ENCODE peak calls at places on chromosomes 1 and 21, in six cellular contexts. G is HCT116, V is spleen, O is tibial nerve, D is Caco-2, M is tibial artery. U is an unnamed sample. For H3K36me3, the result is how much of the 10 kb centered on the place peaks cover.

GRCh38 chr1:194150242-194150641 is 963.8 kb upstream of the B3GALT2 start:
- DNase-seq in G (no peak), V (no peak), O (no peak), D (no peak), M (no peak), U (no peak)

GRCh38 chr1:240352769-240353168 is 259.2 kb downstream of the GREM2 start:
- DNase-seq in G (no peak), V (no peak), O (no peak), D (no peak), M (no peak), U (no peak)

GRCh38 chr1:175192630-175193338 is at the start of gene KIAA0040:
- DNase-seq in G (peak), V (peak), O (peak), D (peak), M (peak), U (no peak)

GRCh38 chr1:6491480-6491962 is at the start of gene PLEKHG5:
- DNase-seq in G (peak), V (no peak), O (no peak), D (no peak), M (no peak), U (no peak)

GRCh38 chr21:27831821-27832569 is 865.1 kb upstream of the ADAMTS5 start:
- DNase-seq in G (no peak), V (no peak), O (no peak), D (no peak), M (no peak), U (no peak)

GRCh38 chr1:234123867-234124266 is 219.4 kb downstream of the SLC35F3 start:
- DNase-seq in G (no peak), V (no peak), O (no peak), D (no peak), M (no peak), U (no peak)

GRCh38 chr1:208078752-208079151 is 165.4 kb downstream of the PLXNA2 start:
- DNase-seq in G (no peak), V (no peak), O (no peak), D (no peak), M (no peak), U (no peak)

GRCh38 chr21:34579411-34579810 is 35.5 kb downstream of the RCAN1 start:
- DNase-seq in G (no peak), V (no peak), O (no peak), D (no peak), M (no peak), U (no peak)

GRCh38 chr1:212916395-212917133 is 33.8 kb upstream of the VASH2 start:
- DNase-seq in G (no peak), V (peak), O (no peak), D (no peak), M (no peak), U (peak)

GRCh38 chr1:150548632-150549495 is at the start of gene ADAMTSL4:
- DNase-seq in G (no peak), V (peak), O (no peak), D (peak), M (peak), U (no peak)

GRCh38 chr1:228378453-228379164 is 28.0 kb downstream of the TRIM11 start:
- DNase-seq in G (peak), V (peak), O (peak), D (peak), M (peak), U (peak)

GRCh38 chr1:84693774-84694173 is 3.5 kb upstream of the SSX2IP start:
- DNase-seq in G (no peak), V (no peak), O (no peak), D (no peak), M (no peak), U (no peak)

GRCh38 chr1:54710841-54711240 is 4.8 kb upstream of the TTC4 start:
- DNase-seq in G (no peak), V (no peak), O (no peak), D (no peak), M (no peak), U (no peak)

GRCh38 chr1:228353601-228354371 is 52.8 kb downstream of the TRIM11 start:
- DNase-seq in G (no peak), V (peak), O (no peak), D (no peak), M (no peak), U (no peak)

GRCh38 chr1:226870323-226871046 is at the start of gene PSEN2:
- DNase-seq in G (peak), V (peak), O (peak), D (peak), M (peak), U (no peak)

GRCh38 chr1:242966892-242967291 is 288.2 kb downstream of the CEP170 start:
- DNase-seq in G (no peak), V (no peak), O (no peak), D (no peak), M (no peak), U (no peak)
- H3K36me3 ChIP-seq in G (under half), V (under half), O (under half), D (under half), M (under half), U (under half)

GRCh38 chr1:78651247-78651646 is 1.6 kb downstream of the IFI44 start:
- DNase-seq in G (no peak), V (peak), O (no peak), D (no peak), M (no peak), U (no peak)
- H3K4me3 ChIP-seq in G (no peak), V (peak), O (peak), D (no peak), M (peak), U (no peak)

DNA sequence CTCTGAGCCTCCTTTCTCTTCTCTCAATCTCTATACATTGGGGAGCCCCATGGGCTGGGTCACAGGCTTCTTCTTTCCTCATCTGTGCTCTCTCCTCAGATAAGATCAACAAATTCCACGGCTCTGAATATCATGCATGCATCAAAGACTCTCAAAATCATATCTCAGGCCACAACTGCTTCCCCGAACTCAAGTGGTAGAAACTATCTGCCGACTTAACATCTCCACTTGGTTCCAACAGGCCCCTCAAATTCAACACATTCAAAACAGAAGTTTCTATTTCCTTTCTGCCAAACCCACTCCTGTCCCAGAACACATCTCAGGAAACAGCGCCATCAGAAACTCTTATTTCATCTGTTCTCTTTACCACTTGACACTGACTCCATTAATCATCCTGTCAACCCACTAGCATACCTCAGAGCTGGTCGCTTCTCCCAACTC is 16.7 kb downstream of the DDX59 start:
- DNase-seq in G (no peak), V (no peak), O (no peak), D (no peak), M (no peak), U (no peak)
- H3K36me3 ChIP-seq in G (under half), V (half or more), O (half or more), D (under half), M (under half), U (under half)

GRCh38 chr1:47442844-47443529 is 5.1 kb downstream of the FOXD2 start:
- DNase-seq in G (no peak), V (no peak), O (no peak), D (no peak), M (no peak), U (no peak)

GRCh38 chr1:47440849-47441170 is 3.0 kb downstream of the FOXD2 start:
- DNase-seq in G (no peak), V (peak), O (no peak), D (no peak), M (no peak), U (no peak)

GRCh38 chr1:47441450-47442106 is 3.7 kb downstream of the FOXD2 start:
- DNase-seq in G (no peak), V (peak), O (no peak), D (no peak), M (no peak), U (no peak)

GRCh38 chr1:47443530-47444316 is 5.9 kb downstream of the FOXD2 start:
- DNase-seq in G (no peak), V (no peak), O (no peak), D (no peak), M (no peak), U (no peak)

DNA sequence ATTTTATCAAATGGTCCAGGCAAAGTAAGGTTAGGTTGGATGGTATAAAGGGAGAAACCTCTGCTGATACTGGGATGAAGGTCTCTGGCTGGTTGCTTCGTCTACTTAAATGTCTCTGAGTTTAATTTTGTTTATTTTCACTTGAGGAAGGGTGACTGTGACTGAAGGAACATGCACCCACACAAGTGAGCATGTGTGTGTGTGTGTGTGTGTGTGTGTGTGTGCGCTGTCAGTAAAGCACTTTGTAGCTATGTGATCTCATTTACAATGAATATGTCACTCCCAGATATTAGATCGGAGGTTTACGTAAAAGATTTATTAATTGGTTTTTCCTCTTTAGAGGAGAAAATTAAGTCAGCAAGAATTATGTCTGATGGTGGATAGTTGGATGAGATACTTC is 4.4 kb downstream of the FOXD2 start:
- DNase-seq in G (no peak), V (no peak), O (no peak), D (no peak), M (no peak), U (no peak)
- H3K4me3 ChIP-seq in G (no peak), V (no peak), O (peak), D (no peak), M (no peak), U (no peak)

GRCh38 chr1:113976609-113977278 is 2.5 kb upstream of the OLFML3 start:
- DNase-seq in G (peak), V (no peak), O (no peak), D (no peak), M (peak), U (no peak)

GRCh38 chr1:113975211-113975895 is 3.9 kb upstream of the OLFML3 start:
- DNase-seq in G (no peak), V (no peak), O (no peak), D (no peak), M (no peak), U (no peak)

DNA sequence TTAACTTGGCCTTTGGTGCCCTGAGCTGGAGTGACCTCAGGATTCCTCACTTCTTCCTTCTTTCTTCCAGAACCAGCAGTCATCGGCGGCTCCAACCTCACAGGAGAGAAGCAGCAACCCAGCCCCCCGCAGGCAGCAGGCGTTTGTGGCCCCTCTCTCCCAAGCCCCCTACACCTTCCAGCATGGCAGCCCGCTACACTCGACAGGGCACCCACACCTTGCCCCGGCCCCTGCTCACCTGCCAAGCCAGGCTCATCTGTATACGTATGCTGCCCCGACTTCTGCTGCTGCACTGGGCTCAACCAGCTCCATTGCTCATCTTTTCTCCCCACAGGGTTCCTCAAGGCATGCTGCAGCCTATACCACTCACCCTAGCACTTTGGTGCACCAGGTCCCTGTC is 6.3 kb upstream of the OLFML3 start:
- DNase-seq in G (no peak), V (no peak), O (no peak), D (no peak), M (no peak), U (no peak)
- H3K36me3 ChIP-seq in G (under half), V (half or more), O (half or more), D (under half), M (half or more), U (under half)

GRCh38 chr1:221794925-221795324 is 53.0 kb upstream of the DUSP10 start:
- DNase-seq in G (no peak), V (no peak), O (no peak), D (no peak), M (no peak), U (no peak)

GRCh38 chr1:221795400-221795799 is 53.5 kb upstream of the DUSP10 start:
- DNase-seq in G (no peak), V (no peak), O (no peak), D (no peak), M (no peak), U (no peak)

GRCh38 chr1:221791846-221792245 is 50.0 kb upstream of the DUSP10 start:
- DNase-seq in G (no peak), V (no peak), O (no peak), D (no peak), M (no peak), U (no peak)

GRCh38 chr1:221793439-221794078 is 51.7 kb upstream of the DUSP10 start:
- DNase-seq in G (no peak), V (no peak), O (no peak), D (no peak), M (no peak), U (no peak)

GRCh38 chr1:221794079-221794670 is 52.3 kb upstream of the DUSP10 start:
- DNase-seq in G (no peak), V (no peak), O (no peak), D (no peak), M (no peak), U (no peak)
- H3K4me3 ChIP-seq in G (no peak), V (no peak), O (no peak), D (no peak), M (no peak), U (no peak)

GRCh38 chr1:235239821-235240220 is 78.8 kb upstream of the RBM34 start:
- DNase-seq in G (no peak), V (no peak), O (no peak), D (no peak), M (no peak), U (no peak)

GRCh38 chr1:235236128-235236527 is 75.1 kb upstream of the RBM34 start:
- DNase-seq in G (no peak), V (no peak), O (no peak), D (no peak), M (no peak), U (no peak)

DNA sequence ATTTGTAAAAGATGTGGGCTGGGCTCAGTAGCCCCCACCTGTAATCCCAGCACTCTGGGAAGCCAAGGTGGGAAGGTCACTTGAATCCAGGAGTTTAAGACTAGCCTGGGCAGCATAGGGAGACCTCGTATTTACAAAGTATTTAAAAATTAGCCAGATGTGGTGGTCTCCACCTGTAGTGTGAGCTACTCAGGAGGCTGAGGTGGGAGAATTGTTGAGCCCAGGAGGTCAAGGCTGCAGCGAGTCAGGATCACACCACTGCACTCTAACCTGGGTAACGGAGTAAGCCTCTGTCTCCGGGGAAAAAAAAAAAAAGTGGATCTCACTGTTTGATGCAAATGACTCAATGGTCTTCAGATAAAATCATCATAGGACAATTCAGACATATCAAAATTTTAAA is 77.5 kb upstream of the RBM34 start:
- DNase-seq in G (no peak), V (no peak), O (no peak), D (no peak), M (no peak), U (no peak)
- H3K36me3 ChIP-seq in G (under half), V (under half), O (under half), D (under half), M (under half), U (under half)

DNA sequence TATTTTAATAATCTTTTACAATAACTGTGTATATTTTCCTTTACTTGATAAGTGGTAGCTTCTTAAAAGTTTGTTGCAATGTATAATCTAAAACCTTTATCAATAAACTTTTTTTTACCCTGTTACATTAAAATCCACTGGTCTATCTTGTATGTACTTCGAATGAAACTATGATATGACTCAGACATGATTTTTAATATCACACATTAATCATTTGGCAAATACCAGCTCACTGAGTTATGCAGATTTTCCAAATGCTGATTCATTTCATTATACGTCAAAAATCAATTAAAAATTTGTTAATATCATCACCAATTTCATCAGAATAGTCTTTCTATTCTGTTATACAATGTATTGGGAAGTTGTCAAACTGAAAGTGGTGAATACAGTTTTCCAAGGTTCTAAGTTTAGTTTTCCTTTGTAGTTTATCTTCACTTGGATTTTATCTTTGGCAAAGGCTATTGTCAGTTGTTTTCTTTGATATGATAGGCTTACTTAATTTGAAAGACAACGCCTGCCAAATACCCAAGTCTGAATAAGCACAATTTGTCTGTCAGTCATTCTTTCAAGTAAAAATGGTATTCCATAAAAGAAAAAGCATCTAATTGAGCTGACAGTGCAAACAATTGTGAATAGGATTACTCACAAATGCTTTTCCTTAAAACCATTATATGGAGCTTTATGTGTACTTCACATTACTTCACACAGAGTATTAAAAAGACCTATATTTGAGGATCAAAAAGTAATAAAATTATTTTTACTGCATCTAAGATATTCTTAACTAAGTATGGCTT is 127.0 kb downstream of the NME7 start:
- DNase-seq in G (no peak), V (no peak), O (no peak), D (no peak), M (no peak), U (no peak)
- H3K4me3 ChIP-seq in G (no peak), V (no peak), O (no peak), D (no peak), M (no peak), U (no peak)

DNA sequence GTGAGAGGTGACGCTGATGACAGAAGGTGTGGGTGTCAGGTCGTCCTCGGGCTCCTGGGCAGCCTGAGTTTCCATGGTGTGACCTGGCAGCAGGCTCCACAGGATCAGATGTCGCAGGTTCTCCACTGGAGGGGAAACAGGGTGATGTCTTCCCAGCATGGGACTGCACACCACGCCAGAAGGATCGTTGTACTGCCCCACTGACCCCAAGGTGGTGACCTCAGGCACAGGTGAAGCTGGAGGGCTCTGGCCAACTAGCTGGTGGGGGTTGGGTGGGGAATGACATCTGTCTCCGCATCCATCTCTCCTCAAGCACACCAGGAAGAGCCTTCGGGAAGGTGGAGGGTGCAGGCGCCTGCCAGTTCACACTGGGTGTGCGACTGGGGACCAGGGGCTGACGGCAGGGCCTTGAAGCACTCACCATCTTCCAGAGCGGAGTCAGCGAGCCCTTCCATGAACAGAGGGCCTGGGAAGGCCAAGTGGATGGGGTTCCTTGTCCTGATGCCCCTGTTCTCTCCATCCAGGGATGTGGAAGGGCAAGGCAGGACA is 19.4 kb downstream of the LRRC71 start:
- DNase-seq in G (no peak), V (no peak), O (no peak), D (no peak), M (no peak), U (no peak)
- H3K36me3 ChIP-seq in G (under half), V (under half), O (half or more), D (under half), M (half or more), U (under half)

GRCh38 chr1:109252893-109253802 is 3.8 kb downstream of the CELSR2 start:
- DNase-seq in G (no peak), V (peak), O (no peak), D (no peak), M (no peak), U (no peak)
- H3K4me3 ChIP-seq in G (no peak), V (no peak), O (no peak), D (no peak), M (peak), U (no peak)

U was measured in iPS DF 6.9.